ENCODE peak calls at places on chromosomes 16 and 17, in seven cellular contexts. Y is RKO; C is stimulated activated CD8-positive, alpha-beta memory T cell treated with anti-CD3 and anti-CD28 coated beads, Interleukin-7, amount 100 ng/mL, for 4 hours; T is progenitor cell of endocrine pancreas; U is anterior cingulate cortex; R is BJ; Q is stimulated activated naive CD8-positive, alpha-beta T cell treated with anti-CD3 and anti-CD28 coated beads, Interleukin-15, amount 100 ng/mL, for 72 hours. L is an unnamed sample.

GRCh38 chr16:69166221-69166833 is 20.6 kb upstream of the SNTB2 start:
- DNase-seq in C (peak), Q (peak), U (peak), Y (peak), T (no peak), R (no peak), L (no peak)

GRCh38 chr17:82050761-82051641 is 610 bp downstream of the RFNG start:
- DNase-seq in C (no peak), T (no peak), U (no peak), Y (no peak), R (no peak), Q (no peak), L (no peak)

GRCh38 chr16:1610841-1611653 is 825 bp downstream of the IFT140 start:
- DNase-seq in C (no peak), T (peak), R (no peak), Y (no peak), U (no peak), Q (no peak), L (no peak)

GRCh38 chr16:53056528-53056881 is 1.7 kb downstream of the CHD9 start:
- DNase-seq in Y (peak), C (no peak), R (no peak), Q (no peak), U (no peak), T (no peak), L (no peak)

GRCh38 chr17:31269597-31269996 is 27.4 kb downstream of the OMG start:
- DNase-seq in Q (no peak), R (peak), U (no peak), Y (peak), C (no peak), T (no peak), L (no peak)

GRCh38 chr16:3027983-3028715 is 4.3 kb downstream of the THOC6 start:
- DNase-seq in C (peak), Q (peak), R (no peak), U (peak), T (peak), Y (peak), L (peak)

GRCh38 chr17:42221886-42222745 is 27.8 kb upstream of the GHDC start:
- DNase-seq in U (peak), T (no peak), C (peak), Y (peak), R (no peak), Q (peak), L (peak)

GRCh38 chr16:88825146-88825545 is 13.4 kb upstream of the APRT start:
- DNase-seq in Y (no peak), R (no peak), T (no peak), U (no peak), Q (no peak), C (no peak), L (no peak)

GRCh38 chr17:63966646-63967265 is 6.0 kb downstream of the SCN4A start:
- DNase-seq in R (no peak), Q (peak), T (no peak), Y (no peak), U (no peak), C (no peak), L (no peak)

GRCh38 chr17:45394001-45394912 is 38.4 kb downstream of the ARHGAP27 start:
- DNase-seq in U (no peak), Y (no peak), T (no peak), R (no peak), Q (no peak), C (no peak), L (no peak)

GRCh38 chr16:1097800-1098199 is 1.8 kb upstream of the C1QTNF8 start:
- DNase-seq in Q (no peak), Y (no peak), R (no peak), C (no peak), U (peak), T (no peak), L (peak)

GRCh38 chr16:46889942-46890300 is 5.8 kb downstream of the GPT2 start:
- DNase-seq in R (no peak), T (no peak), Y (no peak), C (no peak), U (no peak), Q (no peak), L (no peak)

GRCh38 chr17:9522074-9522473 is 53.5 kb downstream of the STX8 start:
- DNase-seq in C (no peak), T (no peak), Q (no peak), R (no peak), Y (peak), U (peak), L (peak)

GRCh38 chr17:49557204-49558024 is 18.3 kb upstream of the NXPH3 start:
- DNase-seq in R (no peak), T (no peak), U (no peak), Q (peak), Y (peak), C (no peak), L (no peak)

GRCh38 chr16:27740496-27741201 is 190.7 kb downstream of the KATNIP start:
- DNase-seq in R (no peak), Q (no peak), C (no peak), Y (no peak), T (no peak), U (no peak), L (no peak)

GRCh38 chr16:78697426-78697825 is 598.0 kb downstream of the WWOX start:
- DNase-seq in T (no peak), Q (no peak), U (no peak), Y (no peak), R (no peak), C (no peak), L (no peak)

GRCh38 chr17:55783684-55784245 is 32.9 kb downstream of the PCTP start:
- DNase-seq in T (no peak), Q (no peak), Y (no peak), R (peak), U (no peak), C (no peak), L (no peak)

GRCh38 chr16:15955425-15955824 is 6.0 kb downstream of the ABCC1 start:
- DNase-seq in Q (no peak), R (no peak), U (no peak), C (no peak), T (no peak), Y (no peak), L (no peak)

GRCh38 chr16:28139530-28139929 is 72.2 kb downstream of the XPO6 start:
- DNase-seq in Q (no peak), Y (no peak), U (no peak), R (no peak), C (no peak), T (no peak), L (no peak)

GRCh38 chr17:37368577-37368976 is 7.2 kb upstream of the C17orf78 start:
- DNase-seq in T (no peak), Y (peak), Q (no peak), U (no peak), R (no peak), C (no peak), L (no peak)

GRCh38 chr16:3007957-3008748 is 4.6 kb upstream of the CLDN9 start:
- DNase-seq in T (no peak), C (no peak), Y (no peak), U (no peak), Q (no peak), R (no peak), L (no peak)

GRCh38 chr16:69111831-69112230 is 6.4 kb downstream of the HAS3 start:
- DNase-seq in U (no peak), R (no peak), T (no peak), C (no peak), Y (no peak), Q (no peak), L (no peak)

GRCh38 chr16:5604770-5605169 is 507.2 kb upstream of the EEF2KMT start:
- DNase-seq in C (no peak), R (no peak), Y (peak), T (no peak), U (peak), Q (no peak), L (peak)

GRCh38 chr16:76277099-76278030 is at the start of gene CNTNAP4:
- DNase-seq in Q (no peak), U (peak), Y (no peak), C (no peak), R (no peak), T (no peak), L (peak)

GRCh38 chr17:40608061-40608581 is 39.5 kb downstream of the SMARCE1 start:
- DNase-seq in Q (peak), T (no peak), U (no peak), C (no peak), Y (no peak), R (no peak), L (no peak)

GRCh38 chr16:88405325-88406060 is 22.7 kb downstream of the ZNF469 start:
- DNase-seq in R (no peak), Q (no peak), T (no peak), U (peak), Y (no peak), C (no peak), L (no peak)

GRCh38 chr16:81378049-81378448 is 63.3 kb downstream of the GAN start:
- DNase-seq in C (no peak), R (no peak), T (no peak), Q (no peak), Y (no peak), U (no peak), L (no peak)

GRCh38 chr16:67571464-67571863 is 9.1 kb downstream of the CTCF start:
- DNase-seq in T (no peak), Q (no peak), C (no peak), U (no peak), Y (no peak), R (no peak), L (no peak)

GRCh38 chr17:80032614-80033171 is 3.0 kb downstream of the TBC1D16 start:
- DNase-seq in T (no peak), U (no peak), C (no peak), Q (no peak), Y (no peak), R (no peak), L (no peak)

GRCh38 chr17:34858941-34859562 is 102.2 kb downstream of the CCT6B start:
- DNase-seq in C (no peak), Y (no peak), U (no peak), Q (no peak), T (no peak), R (no peak), L (no peak)

GRCh38 chr16:75379911-75380847 is 53.1 kb downstream of the CFDP1 start:
- DNase-seq in U (no peak), Y (no peak), R (no peak), T (no peak), C (peak), Q (peak), L (no peak)

GRCh38 chr16:11256657-11257130 is 690 bp upstream of the SOCS1 start:
- DNase-seq in Y (peak), Q (no peak), T (peak), R (no peak), C (no peak), U (peak), L (no peak)

GRCh38 chr17:27247071-27247957 is 46.6 kb upstream of the WSB1 start:
- DNase-seq in T (no peak), Q (no peak), R (no peak), U (peak), Y (no peak), C (no peak), L (no peak)

GRCh38 chr16:68910051-68910450 is 66.7 kb downstream of the TANGO6 start:
- DNase-seq in T (no peak), Q (no peak), R (no peak), C (no peak), Y (no peak), U (peak), L (peak)

GRCh38 chr16:30775381-30776099 is 11.5 kb downstream of the ZNF629 start:
- DNase-seq in U (peak), T (peak), C (peak), R (peak), Q (peak), Y (peak), L (peak)

GRCh38 chr17:76725580-76726230 is 701 bp downstream of the JMJD6 start:
- DNase-seq in Y (peak), T (no peak), C (no peak), U (peak), Q (peak), R (no peak), L (no peak)

GRCh38 chr17:80836971-80837481 is 154.6 kb upstream of the CHMP6 start:
- DNase-seq in Q (no peak), R (no peak), C (no peak), Y (no peak), U (no peak), T (no peak), L (no peak)